ENCODE peak calls at places on chromosome 15, in nine cellular contexts. N is WTC11, W is fibroblast of mammary gland, K is heart left ventricle, F is fibroblast of lung, D is neural progenitor cell, H is Caco-2, T is left ventricle myocardium inferior, Z is tibial nerve. S is an unnamed sample.

GRCh38 chr15:90097475-90097874 is 4.8 kb downstream of the IDH2 start:
- DNase-seq in W (no peak), T (no peak), D (no peak), H (no peak), N (no peak), F (no peak), K (no peak), Z (no peak), S (no peak)

GRCh38 chr15:91939432-91939831 is 85.9 kb downstream of the SLCO3A1 start:
- DNase-seq in W (no peak), N (no peak), F (no peak), D (no peak), T (peak), K (peak), H (no peak), Z (no peak), S (no peak)

GRCh38 chr15:83278191-83278590 is 6.3 kb downstream of the BNC1 start:
- DNase-seq in F (peak), D (no peak), N (no peak), K (no peak), Z (no peak), W (peak), H (no peak), T (no peak), S (no peak)

GRCh38 chr15:90425726-90426346 is 37.8 kb downstream of the IQGAP1 start:
- DNase-seq in K (no peak), N (no peak), F (no peak), H (no peak), T (no peak), W (no peak), Z (no peak), D (peak), S (no peak)

GRCh38 chr15:70299931-70300858 is 202.5 kb upstream of the TLE3 start:
- DNase-seq in F (no peak), K (no peak), H (no peak), Z (no peak), D (no peak), T (no peak), W (no peak), N (no peak), S (no peak)

GRCh38 chr15:83114305-83114704 is 6.9 kb downstream of the TM6SF1 start:
- DNase-seq in D (no peak), K (no peak), F (no peak), T (no peak), N (no peak), H (no peak), Z (no peak), W (no peak), S (no peak)

GRCh38 chr15:39850436-39850835 is 67.8 kb upstream of the FSIP1 start:
- DNase-seq in D (no peak), T (no peak), Z (no peak), F (no peak), W (no peak), H (no peak), K (no peak), N (no peak), S (no peak)

GRCh38 chr15:57655087-57655486 is 51.4 kb upstream of the POLR2M start:
- DNase-seq in Z (no peak), K (no peak), W (no peak), D (no peak), T (no peak), F (no peak), H (no peak), N (no peak), S (no peak)

GRCh38 chr15:38189651-38190280 is 62.9 kb upstream of the SPRED1 start:
- DNase-seq in F (no peak), H (no peak), Z (no peak), K (no peak), T (no peak), N (no peak), W (no peak), D (no peak), S (no peak)

GRCh38 chr15:48168626-48169025 is 9.5 kb downstream of the MYEF2 start:
- DNase-seq in D (no peak), Z (no peak), K (no peak), W (no peak), H (no peak), F (no peak), N (no peak), T (no peak), S (no peak)

GRCh38 chr15:37289109-37289765 is 188.9 kb upstream of the MEIS2 start:
- DNase-seq in D (peak), Z (no peak), K (no peak), T (no peak), N (peak), F (peak), W (peak), H (peak), S (peak)

GRCh38 chr15:25481208-25481862 is 42.5 kb upstream of the UBE3A start:
- DNase-seq in F (no peak), T (no peak), K (no peak), H (no peak), W (no peak), N (peak), Z (no peak), D (peak), S (peak)

GRCh38 chr15:66253643-66254363 is at the start of gene MEGF11:
- DNase-seq in T (peak), D (peak), F (peak), Z (no peak), H (no peak), W (peak), K (no peak), N (peak), S (peak)

GRCh38 chr15:32979710-32980109 is 214.8 kb downstream of the FMN1 start:
- DNase-seq in D (peak), Z (no peak), W (peak), T (no peak), H (no peak), F (peak), N (no peak), K (no peak), S (no peak)

GRCh38 chr15:87764461-87765236 is 491.9 kb downstream of the NTRK3 start:
- DNase-seq in W (peak), T (no peak), N (no peak), H (no peak), Z (no peak), D (peak), F (no peak), K (no peak), S (no peak)

GRCh38 chr15:85318732-85319076 is 61.7 kb upstream of the AKAP13 start:
- DNase-seq in N (no peak), D (no peak), Z (no peak), H (no peak), K (no peak), F (no peak), T (no peak), W (no peak), S (no peak)

GRCh38 chr15:51107612-51108011 is 12.9 kb upstream of the TNFAIP8L3 start:
- DNase-seq in D (no peak), H (no peak), N (no peak), W (no peak), K (no peak), F (no peak), Z (no peak), T (no peak), S (no peak)
- TF ChIP-seq CTCF in D (no peak), H (no peak), N (no peak), W (no peak), K (no peak), F (no peak), Z (no peak), T (no peak), S (no peak)

GRCh38 chr15:98382139-98382538 is 266.2 kb upstream of the IGF1R start:
- DNase-seq in N (peak), T (no peak), W (no peak), H (no peak), Z (no peak), K (no peak), D (no peak), F (no peak), S (no peak)
- TF ChIP-seq CTCF in N (no peak), T (no peak), W (no peak), H (no peak), Z (no peak), K (no peak), D (peak), F (no peak), S (no peak)

GRCh38 chr15:99393641-99394040 is 142.4 kb downstream of the LRRC28 start:
- DNase-seq in T (no peak), Z (no peak), F (no peak), H (no peak), K (no peak), W (no peak), N (no peak), D (no peak), S (no peak)

GRCh38 chr15:99387769-99388168 is 136.5 kb downstream of the LRRC28 start:
- DNase-seq in Z (no peak), D (no peak), H (no peak), T (no peak), K (no peak), N (no peak), F (no peak), W (no peak), S (no peak)

GRCh38 chr15:99385865-99386264 is 134.6 kb downstream of the LRRC28 start:
- DNase-seq in F (peak), W (peak), K (peak), D (no peak), H (no peak), N (no peak), Z (peak), T (peak), S (no peak)

GRCh38 chr15:99386429-99386828 is 135.1 kb downstream of the LRRC28 start:
- DNase-seq in W (no peak), N (no peak), H (no peak), Z (no peak), T (no peak), D (no peak), F (no peak), K (no peak), S (no peak)

GRCh38 chr15:99390667-99391066 is 139.4 kb downstream of the LRRC28 start:
- DNase-seq in W (no peak), F (no peak), T (no peak), K (no peak), N (no peak), D (peak), Z (no peak), H (no peak), S (no peak)
- TF ChIP-seq CTCF in W (peak), F (no peak), T (peak), K (no peak), N (peak), D (peak), Z (no peak), H (no peak), S (no peak)

DNA sequence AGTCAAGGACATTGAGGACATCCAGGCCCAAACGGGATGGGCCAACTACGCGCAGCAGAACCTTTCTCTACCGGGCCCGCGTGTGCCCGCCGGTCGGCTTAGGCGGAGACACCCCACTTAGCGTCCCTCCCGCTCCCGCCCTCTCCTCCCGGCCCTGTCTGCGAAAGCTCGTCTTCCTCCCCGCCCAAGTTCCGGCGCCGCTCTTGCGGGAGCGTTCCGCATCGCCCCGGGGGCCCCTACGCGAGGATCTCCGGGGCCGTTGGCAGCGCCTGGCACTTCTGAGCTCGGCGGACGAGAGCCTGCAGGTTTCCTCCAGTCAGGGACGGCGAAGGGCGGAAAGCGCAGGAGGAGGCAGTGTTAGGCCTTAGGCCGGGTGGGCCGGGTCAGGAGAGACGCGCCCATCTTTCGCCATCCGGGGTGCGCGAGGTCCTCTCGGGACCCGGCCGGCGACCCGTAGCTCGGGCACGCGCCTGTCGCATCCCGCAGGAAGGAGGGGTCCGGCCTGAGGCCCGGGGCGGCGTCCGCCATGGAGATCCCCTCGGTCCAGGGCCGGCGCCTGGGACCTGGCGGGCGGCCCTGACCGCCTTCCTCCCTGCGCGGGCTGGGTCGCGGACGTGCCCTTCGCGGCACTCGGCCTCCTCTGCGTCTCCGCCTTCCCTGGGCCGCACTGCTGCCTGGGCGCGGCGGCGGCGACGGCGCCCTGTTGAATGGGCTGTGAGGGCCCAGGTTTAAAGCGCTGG is at the start of gene FEM1B:
- DNase-seq in Z (peak), N (peak), H (peak), K (peak), D (peak), T (peak), F (peak), W (peak), S (peak)
- TF ChIP-seq CTCF in Z (peak), N (no peak), H (no peak), K (no peak), D (no peak), T (peak), F (no peak), W (no peak), S (peak)

GRCh38 chr15:93131485-93132075 is 42.6 kb upstream of the RGMA start:
- DNase-seq in H (no peak), D (no peak), F (no peak), Z (no peak), K (no peak), T (no peak), W (no peak), N (no peak), S (no peak)
- TF ChIP-seq CTCF in H (no peak), D (no peak), F (no peak), Z (no peak), K (no peak), T (no peak), W (no peak), N (no peak), S (no peak)

GRCh38 chr15:72782993-72783562 is 480 bp downstream of the ADPGK start:
- DNase-seq in Z (peak), K (no peak), F (peak), H (peak), D (no peak), W (peak), T (peak), N (no peak), S (no peak)

GRCh38 chr15:72783563-72784232 is at the start of gene ADPGK:
- DNase-seq in D (peak), Z (peak), H (peak), T (peak), F (peak), W (peak), N (peak), K (peak), S (peak)

GRCh38 chr15:72785452-72786243 is 2.1 kb upstream of the ADPGK start:
- DNase-seq in K (no peak), N (no peak), Z (no peak), W (peak), T (no peak), H (no peak), D (no peak), F (peak), S (no peak)

GRCh38 chr15:72786244-72786641 is 2.7 kb upstream of the ADPGK start:
- DNase-seq in F (no peak), T (no peak), D (no peak), W (no peak), Z (no peak), H (no peak), N (no peak), K (no peak), S (no peak)

DNA sequence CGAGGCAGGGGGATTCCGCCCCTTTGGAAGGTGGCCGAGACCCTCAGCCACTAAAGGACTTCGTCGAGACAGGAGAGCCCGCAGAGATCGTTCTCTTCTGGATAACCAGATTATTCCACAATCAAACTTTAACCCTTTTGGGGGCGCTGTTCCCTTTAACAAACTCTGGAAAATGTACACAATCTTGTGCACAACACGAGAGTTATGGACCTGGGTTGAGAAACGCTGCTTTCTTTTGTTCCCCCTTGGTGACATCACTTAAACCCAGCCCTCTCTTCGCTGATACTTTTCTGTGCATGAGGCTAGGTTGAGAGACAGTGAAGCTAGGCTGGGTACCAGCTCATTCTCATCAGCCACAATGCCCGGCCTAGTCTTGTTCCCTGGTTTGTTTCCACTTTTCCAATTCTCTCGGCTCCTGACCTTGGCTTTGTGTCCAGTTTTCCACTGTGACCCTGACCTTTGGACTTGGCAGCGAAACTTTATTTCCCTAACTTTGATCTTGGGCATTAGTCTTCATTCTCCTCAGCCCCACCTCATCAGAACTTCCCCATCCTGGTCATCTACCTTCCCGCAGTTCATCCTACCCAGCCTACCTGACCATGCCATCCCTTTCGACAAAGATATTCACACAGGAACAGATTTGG is 797 bp upstream of the ADPGK start:
- DNase-seq in N (no peak), H (peak), D (peak), K (no peak), F (peak), Z (peak), W (peak), T (no peak), S (no peak)
- TF ChIP-seq CTCF in N (peak), H (peak), D (peak), K (peak), F (peak), Z (peak), W (peak), T (peak), S (peak)

GRCh38 chr15:52765779-52766178 is 24.4 kb downstream of the ONECUT1 start:
- DNase-seq in N (no peak), F (no peak), W (no peak), T (no peak), D (peak), Z (no peak), H (no peak), K (no peak), S (peak)
- TF ChIP-seq CTCF in N (no peak), F (peak), W (peak), T (peak), D (peak), Z (no peak), H (peak), K (no peak), S (no peak)

GRCh38 chr15:23401627-23402026 is 45.4 kb downstream of the GOLGA6L2 start:
- DNase-seq in H (no peak), W (no peak), K (no peak), N (no peak), T (no peak), Z (no peak), F (no peak), D (no peak), S (no peak)

GRCh38 chr15:23397779-23398178 is 43.2 kb downstream of the GOLGA8S start:
- DNase-seq in F (no peak), T (peak), H (peak), N (no peak), K (no peak), Z (no peak), W (no peak), D (no peak), S (no peak)

GRCh38 chr15:23395030-23395692 is 40.6 kb downstream of the GOLGA8S start:
- DNase-seq in D (no peak), Z (no peak), T (no peak), F (no peak), H (no peak), N (no peak), W (no peak), K (no peak), S (no peak)

GRCh38 chr15:23395832-23396231 is 41.3 kb downstream of the GOLGA8S start:
- DNase-seq in Z (no peak), F (no peak), N (no peak), W (no peak), T (no peak), H (no peak), D (no peak), K (no peak), S (no peak)
- TF ChIP-seq CTCF in Z (no peak), F (no peak), N (no peak), W (no peak), T (no peak), H (no peak), D (no peak), K (no peak), S (no peak)

DNA sequence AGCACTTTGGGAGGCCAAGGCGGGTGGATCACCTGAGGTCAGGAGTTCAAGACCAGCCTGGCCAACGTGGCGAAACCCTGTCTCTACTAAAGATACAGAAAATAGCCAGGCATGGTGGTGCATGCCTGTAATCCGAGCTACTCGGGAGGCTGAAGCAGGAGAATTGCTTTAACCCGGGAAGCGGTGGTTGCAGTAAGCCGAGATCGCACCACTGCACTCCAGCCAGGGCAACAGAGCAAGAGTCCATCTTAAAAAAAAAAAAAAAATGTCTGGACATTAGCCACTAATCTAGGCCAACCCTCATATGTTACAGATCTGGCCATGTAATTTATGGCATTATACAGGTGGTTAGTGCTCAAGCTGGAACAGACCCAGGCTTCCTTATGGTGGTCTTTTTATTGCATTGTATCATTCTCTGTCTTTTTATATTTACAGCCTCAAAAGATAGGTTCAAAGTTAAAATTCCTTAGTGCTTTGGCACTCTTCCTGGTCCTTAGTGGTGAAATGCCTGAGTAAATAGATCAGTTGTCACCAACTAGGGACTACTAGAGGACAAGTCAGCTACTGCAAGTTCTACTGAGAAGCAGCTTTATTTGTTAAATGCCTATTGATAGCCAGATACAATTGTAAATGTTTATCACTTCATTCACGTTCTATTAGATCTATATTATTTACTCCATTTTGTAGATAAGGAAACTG is 16.0 kb downstream of the STARD9 start:
- DNase-seq in D (no peak), N (no peak), F (peak), T (no peak), Z (no peak), K (no peak), H (no peak), W (peak), S (no peak)
- TF ChIP-seq CTCF in D (peak), N (no peak), F (peak), T (peak), Z (peak), K (peak), H (peak), W (peak), S (peak)